ENCODE peak calls at places on chromosome 12, in ten cellular contexts. One of them, this sample, is unnamed.

GRCh38 chr12:120640840-120641833 is 711 bp downstream of the CABP1 start:
- DNase-seq in transverse colon: peak; percentile 66
- DNase-seq in lower leg skin: no peak
- DNase-seq in GM12865: peak; percentile 50
- DNase-seq in left ventricle myocardium inferior: peak; percentile 43
- DNase-seq in breast epithelium: no peak
- DNase-seq in astrocyte of the spinal cord: peak; percentile 49
- DNase-seq in ovary: peak; percentile 22
- DNase-seq in DND-41: peak; percentile 32
- DNase-seq in stomach: peak; percentile 66
- DNase-seq in this sample: peak; percentile 77

GRCh38 chr12:131828671-131829350 is 618 bp downstream of the MMP17 start:
- DNase-seq in stomach: no peak
- DNase-seq in ovary: no peak
- DNase-seq in astrocyte of the spinal cord: no peak
- DNase-seq in DND-41: no peak
- DNase-seq in breast epithelium: no peak
- DNase-seq in left ventricle myocardium inferior: no peak
- DNase-seq in lower leg skin: no peak
- DNase-seq in GM12865: no peak
- DNase-seq in transverse colon: no peak
- DNase-seq in this sample: no peak

GRCh38 chr12:123743002-123743401 is 19.1 kb upstream of the DNAH10 start:
- DNase-seq in left ventricle myocardium inferior: no peak
- DNase-seq in transverse colon: no peak
- DNase-seq in DND-41: no peak
- DNase-seq in GM12865: no peak
- DNase-seq in breast epithelium: no peak
- DNase-seq in stomach: no peak
- DNase-seq in lower leg skin: peak; percentile 82
- DNase-seq in astrocyte of the spinal cord: no peak
- DNase-seq in ovary: no peak
- DNase-seq in this sample: no peak

GRCh38 chr12:113261847-113262470 is 40.7 kb downstream of the TPCN1 start:
- DNase-seq in left ventricle myocardium inferior: no peak
- DNase-seq in transverse colon: no peak
- DNase-seq in GM12865: peak; percentile 43
- DNase-seq in astrocyte of the spinal cord: no peak
- DNase-seq in stomach: no peak
- DNase-seq in ovary: no peak
- DNase-seq in DND-41: peak; percentile 82
- DNase-seq in breast epithelium: no peak
- DNase-seq in lower leg skin: no peak
- DNase-seq in this sample: no peak

GRCh38 chr12:6534914-6535696 is 788 bp downstream of the GAPDH start:
- DNase-seq in astrocyte of the spinal cord: peak; percentile 79
- DNase-seq in transverse colon: peak; percentile 82
- DNase-seq in stomach: peak; percentile 77
- DNase-seq in DND-41: peak; percentile 90
- DNase-seq in breast epithelium: peak; percentile 63
- DNase-seq in lower leg skin: peak; percentile 96
- DNase-seq in GM12865: peak; percentile 80
- DNase-seq in left ventricle myocardium inferior: peak; percentile 74
- DNase-seq in ovary: peak; percentile 64
- DNase-seq in this sample: peak; percentile 83

GRCh38 chr12:53052419-53053222 is 2.8 kb downstream of the TNS2 start:
- DNase-seq in astrocyte of the spinal cord: peak; percentile 85
- DNase-seq in ovary: peak; percentile 97
- DNase-seq in transverse colon: peak; percentile 90
- DNase-seq in lower leg skin: peak; percentile 97
- DNase-seq in left ventricle myocardium inferior: peak; percentile 95
- DNase-seq in stomach: peak; percentile 92
- DNase-seq in GM12865: no peak
- DNase-seq in DND-41: no peak
- DNase-seq in breast epithelium: peak; percentile 79
- DNase-seq in this sample: peak; percentile 91

GRCh38 chr12:121182222-121182896 is 27.6 kb upstream of the P2RX4 start:
- DNase-seq in stomach: no peak
- DNase-seq in ovary: no peak
- DNase-seq in DND-41: no peak
- DNase-seq in transverse colon: no peak
- DNase-seq in lower leg skin: no peak
- DNase-seq in astrocyte of the spinal cord: no peak
- DNase-seq in GM12865: peak; percentile 45
- DNase-seq in breast epithelium: no peak
- DNase-seq in left ventricle myocardium inferior: no peak
- DNase-seq in this sample: no peak

GRCh38 chr12:94717656-94718055 is 67.3 kb upstream of the TMCC3 start:
- DNase-seq in GM12865: no peak
- DNase-seq in astrocyte of the spinal cord: no peak
- DNase-seq in ovary: no peak
- DNase-seq in breast epithelium: no peak
- DNase-seq in transverse colon: no peak
- DNase-seq in left ventricle myocardium inferior: no peak
- DNase-seq in lower leg skin: no peak
- DNase-seq in stomach: no peak
- DNase-seq in DND-41: no peak
- DNase-seq in this sample: no peak

GRCh38 chr12:10722502-10722904 is 620 bp downstream of the YBX3 start:
- DNase-seq in DND-41: peak; percentile 50
- DNase-seq in ovary: peak; percentile 50
- DNase-seq in transverse colon: peak; percentile 43
- DNase-seq in GM12865: peak; percentile 66
- DNase-seq in left ventricle myocardium inferior: peak; percentile 52
- DNase-seq in lower leg skin: peak; percentile 89
- DNase-seq in stomach: peak; percentile 43
- DNase-seq in astrocyte of the spinal cord: peak; percentile 67
- DNase-seq in breast epithelium: peak; percentile 40
- DNase-seq in this sample: peak; percentile 67

GRCh38 chr12:10720974-10721565 is 2.1 kb downstream of the YBX3 start:
- DNase-seq in lower leg skin: no peak
- DNase-seq in left ventricle myocardium inferior: no peak
- DNase-seq in stomach: no peak
- DNase-seq in ovary: no peak
- DNase-seq in astrocyte of the spinal cord: no peak
- DNase-seq in DND-41: peak; percentile 32
- DNase-seq in breast epithelium: no peak
- DNase-seq in transverse colon: no peak
- DNase-seq in GM12865: no peak
- DNase-seq in this sample: no peak

GRCh38 chr12:10721654-10722501 is 1.2 kb downstream of the YBX3 start:
- DNase-seq in ovary: peak; percentile 91
- DNase-seq in stomach: peak; percentile 81
- DNase-seq in GM12865: peak; percentile 80
- DNase-seq in DND-41: peak; percentile 67
- DNase-seq in astrocyte of the spinal cord: peak; percentile 97
- DNase-seq in breast epithelium: peak; percentile 97
- DNase-seq in left ventricle myocardium inferior: peak; percentile 87
- DNase-seq in transverse colon: peak; percentile 88
- DNase-seq in lower leg skin: peak; percentile 99
- DNase-seq in this sample: peak; percentile 87

GRCh38 chr12:10719482-10719881 is 3.6 kb downstream of the YBX3 start:
- DNase-seq in ovary: no peak
- DNase-seq in astrocyte of the spinal cord: no peak
- DNase-seq in left ventricle myocardium inferior: peak; percentile 22
- DNase-seq in DND-41: no peak
- DNase-seq in breast epithelium: no peak
- DNase-seq in GM12865: no peak
- DNase-seq in lower leg skin: no peak
- DNase-seq in transverse colon: no peak
- DNase-seq in stomach: no peak
- DNase-seq in this sample: no peak

GRCh38 chr12:10722905-10723866 is at the start of gene YBX3:
- DNase-seq in transverse colon: peak; percentile 88
- DNase-seq in lower leg skin: peak; percentile 98
- DNase-seq in left ventricle myocardium inferior: peak; percentile 90
- DNase-seq in ovary: peak; percentile 86
- DNase-seq in breast epithelium: peak; percentile 88
- DNase-seq in GM12865: peak; percentile 84
- DNase-seq in stomach: peak; percentile 87
- DNase-seq in astrocyte of the spinal cord: peak; percentile 87
- DNase-seq in DND-41: peak; percentile 75
- DNase-seq in this sample: peak; percentile 88
- TF ChIP-seq CTCF in transverse colon: no peak
- TF ChIP-seq CTCF in lower leg skin: no peak
- TF ChIP-seq CTCF in left ventricle myocardium inferior: no peak
- TF ChIP-seq CTCF in ovary: no peak
- TF ChIP-seq CTCF in breast epithelium: no peak
- TF ChIP-seq CTCF in GM12865: no peak
- TF ChIP-seq CTCF in stomach: no peak
- TF ChIP-seq CTCF in astrocyte of the spinal cord: no peak
- TF ChIP-seq CTCF in DND-41: no peak
- TF ChIP-seq CTCF in this sample: no peak

DNA sequence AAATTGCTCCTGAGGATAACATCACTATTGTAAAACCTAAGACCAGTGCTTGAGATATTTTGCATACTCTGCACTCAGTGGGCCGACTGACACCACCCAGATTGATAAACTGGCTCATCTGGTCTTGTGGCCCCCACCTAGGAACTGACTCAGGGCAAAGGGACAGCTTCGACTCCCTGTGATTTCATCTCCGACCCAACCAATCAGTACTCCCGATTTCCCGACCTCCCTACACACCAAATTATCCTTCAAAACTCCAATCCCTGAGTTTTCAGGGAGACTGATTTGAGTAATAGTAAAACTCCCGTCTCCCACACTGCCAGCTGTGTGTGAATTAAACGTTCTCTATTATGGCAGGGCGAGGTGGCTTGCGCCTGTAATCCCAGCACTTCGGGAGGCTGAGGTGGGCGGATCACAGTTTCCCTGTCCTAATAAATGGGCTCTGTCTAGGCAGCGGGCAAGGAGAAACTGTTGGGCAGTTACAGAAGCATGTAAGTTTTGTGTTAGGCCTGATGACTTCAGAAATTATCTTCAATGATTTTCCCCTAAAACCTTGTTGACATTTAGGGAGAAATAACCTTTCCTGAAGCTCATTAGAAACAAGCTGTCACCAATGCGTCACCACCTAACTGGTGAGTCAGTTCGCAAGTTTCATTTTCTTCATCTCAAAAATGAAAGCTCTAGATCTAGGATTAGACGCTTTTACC is 5.3 kb upstream of the UBC start:
- DNase-seq in transverse colon: no peak
- DNase-seq in stomach: no peak
- DNase-seq in breast epithelium: no peak
- DNase-seq in lower leg skin: no peak
- DNase-seq in astrocyte of the spinal cord: peak; percentile 56
- DNase-seq in GM12865: peak; percentile 86
- DNase-seq in DND-41: no peak
- DNase-seq in ovary: no peak
- DNase-seq in left ventricle myocardium inferior: no peak
- DNase-seq in this sample: peak; percentile 50
- H3K4me3 ChIP-seq in transverse colon: no peak overlapping the region
- H3K4me3 ChIP-seq in stomach: no peak overlapping the region
- H3K4me3 ChIP-seq in breast epithelium: no peak overlapping the region
- H3K4me3 ChIP-seq in lower leg skin: no peak overlapping the region
- H3K4me3 ChIP-seq in astrocyte of the spinal cord: no peak overlapping the region
- H3K4me3 ChIP-seq in GM12865: peak overlapping the region; percentile 61
- H3K4me3 ChIP-seq in DND-41: no peak overlapping the region
- H3K4me3 ChIP-seq in ovary: no peak overlapping the region
- H3K4me3 ChIP-seq in left ventricle myocardium inferior: no peak overlapping the region
- H3K4me3 ChIP-seq in this sample: no peak overlapping the region

GRCh38 chr12:49805409-49805808 is 22.8 kb downstream of the NCKAP5L start:
- DNase-seq in breast epithelium: no peak
- DNase-seq in lower leg skin: no peak
- DNase-seq in astrocyte of the spinal cord: no peak
- DNase-seq in DND-41: no peak
- DNase-seq in GM12865: no peak
- DNase-seq in stomach: no peak
- DNase-seq in ovary: no peak
- DNase-seq in transverse colon: no peak
- DNase-seq in left ventricle myocardium inferior: no peak
- DNase-seq in this sample: no peak

GRCh38 chr12:49803693-49804450 is 24.3 kb downstream of the NCKAP5L start:
- DNase-seq in lower leg skin: no peak
- DNase-seq in astrocyte of the spinal cord: no peak
- DNase-seq in left ventricle myocardium inferior: no peak
- DNase-seq in stomach: no peak
- DNase-seq in DND-41: no peak
- DNase-seq in breast epithelium: no peak
- DNase-seq in transverse colon: no peak
- DNase-seq in GM12865: no peak
- DNase-seq in ovary: no peak
- DNase-seq in this sample: no peak

GRCh38 chr12:49806321-49806813 is 21.8 kb downstream of the NCKAP5L start:
- DNase-seq in lower leg skin: no peak
- DNase-seq in astrocyte of the spinal cord: no peak
- DNase-seq in GM12865: no peak
- DNase-seq in DND-41: no peak
- DNase-seq in left ventricle myocardium inferior: no peak
- DNase-seq in transverse colon: no peak
- DNase-seq in ovary: no peak
- DNase-seq in breast epithelium: no peak
- DNase-seq in stomach: no peak
- DNase-seq in this sample: no peak

GRCh38 chr12:49806877-49807276 is 21.3 kb downstream of the NCKAP5L start:
- DNase-seq in astrocyte of the spinal cord: no peak
- DNase-seq in GM12865: no peak
- DNase-seq in transverse colon: no peak
- DNase-seq in ovary: no peak
- DNase-seq in left ventricle myocardium inferior: no peak
- DNase-seq in breast epithelium: no peak
- DNase-seq in stomach: no peak
- DNase-seq in DND-41: no peak
- DNase-seq in lower leg skin: no peak
- DNase-seq in this sample: no peak

DNA sequence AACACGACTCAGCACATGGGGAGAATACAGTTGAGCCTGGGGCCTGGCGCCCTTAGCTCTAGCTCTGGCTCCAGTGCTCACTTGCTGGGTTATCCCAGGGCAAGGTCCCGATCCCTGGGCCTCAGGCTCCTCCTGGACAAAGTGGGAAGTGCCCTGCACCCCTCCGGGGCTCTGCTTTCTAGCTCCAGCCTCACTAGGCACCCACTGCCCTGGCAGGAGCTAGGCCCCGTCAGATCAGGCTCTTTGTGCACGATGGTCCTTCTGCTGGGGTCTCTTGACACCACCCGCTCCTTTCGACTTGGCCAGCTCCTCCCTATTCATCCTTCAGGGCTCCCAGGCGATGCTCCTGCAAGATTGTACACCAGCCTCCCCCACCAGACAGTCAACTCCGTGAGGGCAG is 23.4 kb downstream of the NCKAP5L start:
- DNase-seq in stomach: no peak
- DNase-seq in transverse colon: no peak
- DNase-seq in breast epithelium: no peak
- DNase-seq in astrocyte of the spinal cord: no peak
- DNase-seq in ovary: no peak
- DNase-seq in lower leg skin: no peak
- DNase-seq in DND-41: no peak
- DNase-seq in GM12865: no peak
- DNase-seq in left ventricle myocardium inferior: no peak
- DNase-seq in this sample: no peak
- TF ChIP-seq CTCF in stomach: no peak
- TF ChIP-seq CTCF in transverse colon: no peak
- TF ChIP-seq CTCF in breast epithelium: no peak
- TF ChIP-seq CTCF in astrocyte of the spinal cord: no peak
- TF ChIP-seq CTCF in ovary: no peak
- TF ChIP-seq CTCF in lower leg skin: no peak
- TF ChIP-seq CTCF in DND-41: no peak
- TF ChIP-seq CTCF in GM12865: no peak
- TF ChIP-seq CTCF in left ventricle myocardium inferior: no peak
- TF ChIP-seq CTCF in this sample: no peak

GRCh38 chr12:12901158-12901791 is 9.9 kb downstream of the GPRC5A start:
- DNase-seq in left ventricle myocardium inferior: no peak
- DNase-seq in transverse colon: peak; percentile 61
- DNase-seq in breast epithelium: no peak
- DNase-seq in ovary: peak; percentile 72
- DNase-seq in stomach: no peak
- DNase-seq in astrocyte of the spinal cord: peak; percentile 87
- DNase-seq in GM12865: no peak
- DNase-seq in DND-41: no peak
- DNase-seq in lower leg skin: peak; percentile 89
- DNase-seq in this sample: no peak

GRCh38 chr12:12898136-12898712 is 6.9 kb downstream of the GPRC5A start:
- DNase-seq in GM12865: no peak
- DNase-seq in ovary: no peak
- DNase-seq in stomach: no peak
- DNase-seq in transverse colon: no peak
- DNase-seq in astrocyte of the spinal cord: no peak
- DNase-seq in breast epithelium: no peak
- DNase-seq in DND-41: no peak
- DNase-seq in lower leg skin: no peak
- DNase-seq in left ventricle myocardium inferior: no peak
- DNase-seq in this sample: no peak

GRCh38 chr12:12898911-12899511 is 7.6 kb downstream of the GPRC5A start:
- DNase-seq in ovary: no peak
- DNase-seq in GM12865: no peak
- DNase-seq in left ventricle myocardium inferior: no peak
- DNase-seq in breast epithelium: no peak
- DNase-seq in transverse colon: no peak
- DNase-seq in astrocyte of the spinal cord: no peak
- DNase-seq in lower leg skin: no peak
- DNase-seq in DND-41: no peak
- DNase-seq in stomach: no peak
- DNase-seq in this sample: no peak

GRCh38 chr12:12900786-12901157 is 9.4 kb downstream of the GPRC5A start:
- DNase-seq in lower leg skin: no peak
- DNase-seq in GM12865: no peak
- DNase-seq in transverse colon: no peak
- DNase-seq in ovary: no peak
- DNase-seq in left ventricle myocardium inferior: no peak
- DNase-seq in breast epithelium: no peak
- DNase-seq in DND-41: no peak
- DNase-seq in astrocyte of the spinal cord: no peak
- DNase-seq in stomach: no peak
- DNase-seq in this sample: no peak

GRCh38 chr12:12899530-12900380 is 8.4 kb downstream of the GPRC5A start:
- DNase-seq in astrocyte of the spinal cord: peak; percentile 94
- DNase-seq in GM12865: peak; percentile 47
- DNase-seq in stomach: no peak
- DNase-seq in breast epithelium: no peak
- DNase-seq in ovary: peak; percentile 77
- DNase-seq in DND-41: no peak
- DNase-seq in lower leg skin: no peak
- DNase-seq in transverse colon: no peak
- DNase-seq in left ventricle myocardium inferior: no peak
- DNase-seq in this sample: no peak
- H3K4me3 ChIP-seq in astrocyte of the spinal cord: no peak overlapping the region
- H3K4me3 ChIP-seq in GM12865: no peak overlapping the region
- H3K4me3 ChIP-seq in stomach: no peak overlapping the region
- H3K4me3 ChIP-seq in breast epithelium: no peak overlapping the region
- H3K4me3 ChIP-seq in ovary: no peak overlapping the region
- H3K4me3 ChIP-seq in DND-41: no peak overlapping the region
- H3K4me3 ChIP-seq in lower leg skin: no peak overlapping the region
- H3K4me3 ChIP-seq in transverse colon: no peak overlapping the region
- H3K4me3 ChIP-seq in left ventricle myocardium inferior: no peak overlapping the region
- H3K4me3 ChIP-seq in this sample: no peak overlapping the region

This sample was measured in mucosa of descending colon.